ENCODE peak calls at places on chromosomes 2 and 18, in ten cellular contexts. F is fibroblast of the aortic adventitia, W is WERI-Rb-1, H is foreskin fibroblast, L is nephron progenitor cell, G is ovary, X is lower lobe of right lung, C is GM06990, V is D721Med, R is PC-9. P is an unnamed sample.

GRCh38 chr2:195017890-195018289 is 639.1 kb upstream of the SLC39A10 start:
- DNase-seq in F (no peak), W (no peak), H (no peak), L (no peak), G (no peak), X (no peak), C (no peak), V (no peak), R (no peak), P (no peak)

GRCh38 chr18:56962322-56962721 is 184.6 kb upstream of the BOD1L2 start:
- DNase-seq in F (no peak), W (no peak), H (no peak), L (peak), G (no peak), X (no peak), C (no peak), V (no peak), R (no peak), P (no peak)

GRCh38 chr2:223751012-223751411 is 86.4 kb downstream of the AP1S3 start:
- DNase-seq in F (no peak), W (no peak), H (peak), L (no peak), G (no peak), X (no peak), C (no peak), V (no peak), R (no peak), P (no peak)

GRCh38 chr18:13289501-13290205 is 71.1 kb downstream of the LDLRAD4 start:
- DNase-seq in F (no peak), W (no peak), H (no peak), L (no peak), G (no peak), X (no peak), C (no peak), V (no peak), R (no peak), P (no peak)

GRCh38 chr2:120470717-120471060 is 124.8 kb downstream of the INHBB start:
- DNase-seq in F (no peak), W (peak), H (no peak), L (no peak), G (no peak), X (no peak), C (no peak), V (no peak), R (no peak), P (no peak)

GRCh38 chr2:197263077-197263476 is 47.5 kb downstream of the ANKRD44 start:
- DNase-seq in F (no peak), W (no peak), H (no peak), L (no peak), G (no peak), X (no peak), C (no peak), V (no peak), R (no peak), P (no peak)

GRCh38 chr2:27807476-27807875 is 36.0 kb downstream of the MRPL33 start:
- DNase-seq in F (peak), W (peak), H (peak), L (peak), G (peak), X (peak), C (no peak), V (no peak), R (peak), P (peak)

GRCh38 chr2:191366199-191366598 is 121.0 kb downstream of the MYO1B start:
- DNase-seq in F (peak), W (no peak), H (peak), L (no peak), G (no peak), X (no peak), C (no peak), V (no peak), R (no peak), P (no peak)

GRCh38 chr2:86622409-86622877 is 1.2 kb downstream of the RNF103 start:
- DNase-seq in F (peak), W (no peak), H (peak), L (peak), G (peak), X (peak), C (peak), V (no peak), R (no peak), P (peak)

GRCh38 chr2:36197192-36197591 is 158.4 kb upstream of the CRIM1 start:
- DNase-seq in F (no peak), W (no peak), H (no peak), L (no peak), G (no peak), X (no peak), C (no peak), V (no peak), R (no peak), P (no peak)

GRCh38 chr2:62672601-62673000 is 32.9 kb upstream of the EHBP1 start:
- DNase-seq in F (peak), W (no peak), H (peak), L (peak), G (no peak), X (peak), C (no peak), V (no peak), R (peak), P (peak)
- TF ChIP-seq CTCF in F (no peak), W (no peak), H (no peak), L (no peak), G (no peak), X (no peak), C (no peak), V (no peak), R (no peak), P (no peak)

GRCh38 chr18:28108254-28108653 is 68.7 kb downstream of the CDH2 start:
- DNase-seq in F (no peak), W (no peak), H (no peak), L (no peak), G (no peak), X (no peak), C (no peak), V (no peak), R (no peak), P (no peak)

GRCh38 chr18:28110924-28111323 is 66.0 kb downstream of the CDH2 start:
- DNase-seq in F (no peak), W (no peak), H (no peak), L (no peak), G (no peak), X (no peak), C (no peak), V (no peak), R (no peak), P (no peak)

GRCh38 chr18:28112056-28112470 is 64.9 kb downstream of the CDH2 start:
- DNase-seq in F (peak), W (no peak), H (peak), L (no peak), G (no peak), X (no peak), C (no peak), V (no peak), R (no peak), P (no peak)

GRCh38 chr18:28109781-28110460 is 67.0 kb downstream of the CDH2 start:
- DNase-seq in F (peak), W (no peak), H (no peak), L (no peak), G (no peak), X (no peak), C (no peak), V (no peak), R (no peak), P (no peak)

GRCh38 chr18:28108801-28109200 is 68.1 kb downstream of the CDH2 start:
- DNase-seq in F (peak), W (no peak), H (no peak), L (no peak), G (no peak), X (no peak), C (no peak), V (no peak), R (no peak), P (no peak)
- TF ChIP-seq CTCF in F (no peak), W (peak), H (no peak), L (no peak), G (no peak), X (no peak), C (no peak), V (peak), R (no peak), P (no peak)

GRCh38 chr2:232094883-232095282 is 133.4 kb downstream of the DIS3L2 start:
- DNase-seq in F (no peak), W (no peak), H (no peak), L (no peak), G (no peak), X (no peak), C (no peak), V (no peak), R (no peak), P (no peak)
- TF ChIP-seq CTCF in F (no peak), W (no peak), H (no peak), L (no peak), G (no peak), X (no peak), C (no peak), V (no peak), R (no peak), P (no peak)

GRCh38 chr2:202007015-202008011 is 26.3 kb upstream of the FZD7 start:
- DNase-seq in F (peak), W (no peak), H (peak), L (no peak), G (no peak), X (no peak), C (no peak), V (no peak), R (no peak), P (no peak)
- TF ChIP-seq CTCF in F (peak), W (no peak), H (no peak), L (no peak), G (no peak), X (no peak), C (peak), V (no peak), R (no peak), P (no peak)

GRCh38 chr2:173571021-173571821 is 216.5 kb downstream of the CDCA7 start:
- DNase-seq in F (peak), W (peak), H (peak), L (peak), G (no peak), X (no peak), C (no peak), V (no peak), R (peak), P (peak)
- TF ChIP-seq CTCF in F (peak), W (peak), H (peak), L (peak), G (no peak), X (peak), C (peak), V (peak), R (peak), P (peak)

GRCh38 chr2:202633470-202633869 is 1.3 kb upstream of the FAM117B start:
- DNase-seq in F (no peak), W (no peak), H (no peak), L (no peak), G (peak), X (no peak), C (no peak), V (no peak), R (no peak), P (no peak)

GRCh38 chr2:202632682-202633081 is 2.1 kb upstream of the FAM117B start:
- DNase-seq in F (peak), W (no peak), H (no peak), L (no peak), G (peak), X (no peak), C (no peak), V (no peak), R (no peak), P (no peak)

GRCh38 chr2:202634556-202635440 is at the start of gene FAM117B:
- DNase-seq in F (peak), W (peak), H (peak), L (peak), G (peak), X (peak), C (peak), V (peak), R (peak), P (peak)

GRCh38 chr2:202638710-202639109 is 3.9 kb downstream of the FAM117B start:
- DNase-seq in F (no peak), W (no peak), H (no peak), L (no peak), G (no peak), X (no peak), C (no peak), V (no peak), R (no peak), P (no peak)

DNA sequence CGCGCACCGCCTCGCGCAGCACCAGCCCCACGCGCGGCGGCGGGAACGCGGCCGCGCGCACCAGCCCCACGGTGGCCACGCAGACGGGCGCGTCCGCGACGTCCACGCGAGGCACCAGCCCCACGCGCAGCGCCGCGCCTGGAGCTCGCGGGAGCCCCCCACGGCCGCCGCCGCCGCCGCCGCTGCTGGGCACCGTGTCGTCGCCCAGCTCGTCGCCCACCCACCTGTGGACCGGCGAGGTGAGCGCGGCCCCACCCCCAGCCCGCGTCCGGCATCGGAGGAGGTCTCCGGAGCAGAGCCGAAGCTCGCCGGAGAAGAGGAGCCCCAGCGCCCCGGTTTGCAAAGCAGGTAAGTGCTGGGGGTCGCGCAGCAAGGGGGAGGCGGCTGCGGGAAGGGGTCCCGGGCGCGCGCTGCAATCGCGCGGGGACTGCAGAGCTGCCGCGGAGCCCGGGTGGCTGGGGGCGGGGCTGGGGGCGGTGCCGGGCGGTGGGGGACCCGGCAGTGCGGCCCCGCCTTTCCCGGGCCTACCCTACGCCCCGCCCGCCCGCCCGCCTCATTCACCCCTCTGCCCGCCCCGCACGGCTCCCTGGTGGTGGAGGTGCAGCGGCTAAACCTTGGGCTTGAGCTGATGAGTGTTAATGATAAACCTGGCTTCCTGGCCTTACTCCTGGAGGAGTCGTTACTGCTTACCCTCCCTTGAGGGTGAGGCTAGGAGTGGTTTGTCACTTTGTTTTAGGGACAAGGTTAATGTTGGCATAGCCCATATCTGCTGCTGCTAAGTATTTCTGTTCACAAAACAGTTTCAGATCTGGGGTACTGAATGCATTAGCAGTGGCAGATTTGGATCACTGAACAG is 900 bp downstream of the FAM117B start:
- DNase-seq in F (peak), W (peak), H (peak), L (peak), G (peak), X (peak), C (peak), V (peak), R (peak), P (peak)
- TF ChIP-seq CTCF in F (no peak), W (no peak), H (no peak), L (no peak), G (no peak), X (no peak), C (no peak), V (no peak), R (no peak), P (no peak)

GRCh38 chr2:88489181-88489580 is 36.7 kb upstream of the FOXI3 start:
- DNase-seq in F (no peak), W (no peak), H (no peak), L (no peak), G (no peak), X (no peak), C (no peak), V (no peak), R (no peak), P (no peak)
- TF ChIP-seq CTCF in F (no peak), W (no peak), H (no peak), L (no peak), G (no peak), X (no peak), C (no peak), V (peak), R (no peak), P (no peak)

P was measured in endothelial cell.